ENCODE peak calls at places on chromosomes 12 and 14, in nine cellular contexts. N is A549, M is K562, E is GM23338, B is Panc1, R is HepG2, Q is HCT116, W is GM12878, T is SK-N-SH. J is an unnamed sample.

GRCh38 chr14:29243355-29243754 is 476.8 kb downstream of the FOXG1 start:
- DNase-seq in R (no peak), W (no peak), Q (no peak), B (no peak), T (no peak), N (no peak), M (no peak), E (no peak), J (no peak)

GRCh38 chr12:104374071-104374470 is 70.5 kb downstream of the EID3 start:
- DNase-seq in T (no peak), Q (no peak), W (no peak), N (no peak), E (no peak), M (no peak), B (no peak), R (no peak), J (no peak)

GRCh38 chr14:57732886-57733285 is 133.0 kb downstream of the SLC35F4 start:
- DNase-seq in R (no peak), M (no peak), B (no peak), Q (no peak), N (no peak), W (no peak), T (no peak), E (no peak), J (no peak)

GRCh38 chr12:121872546-121873223 is 14.0 kb upstream of the HPD start:
- DNase-seq in W (no peak), Q (no peak), T (peak; percentile 86), R (no peak), B (no peak), E (no peak), M (peak; percentile 27), N (no peak), J (no peak)

GRCh38 chr14:64768401-64769095 is 64.3 kb downstream of the PLEKHG3 start:
- DNase-seq in Q (no peak), E (peak; percentile 73), N (no peak), W (no peak), R (no peak), M (no peak), T (no peak), B (no peak), J (no peak)

GRCh38 chr14:83838221-83838620 is 1691.7 kb upstream of the FLRT2 start:
- DNase-seq in T (no peak), M (no peak), E (no peak), R (no peak), B (no peak), N (no peak), Q (no peak), W (no peak), J (no peak)

GRCh38 chr14:59028476-59029202 is 159.8 kb upstream of the DAAM1 start:
- DNase-seq in R (peak; percentile 39), N (peak; percentile 37), M (peak; percentile 28), W (peak; percentile 31), T (peak; percentile 69), Q (peak; percentile 68), E (peak; percentile 71), B (peak; percentile 56), J (peak; percentile 38)

GRCh38 chr14:56666716-56667115 is 87.1 kb downstream of the TMEM260 start:
- DNase-seq in W (no peak), R (no peak), N (no peak), M (no peak), Q (no peak), T (no peak), E (no peak), B (no peak), J (no peak)

GRCh38 chr12:82757611-82758010 is 70.9 kb downstream of the TMTC2 start:
- DNase-seq in T (no peak), M (no peak), R (no peak), W (no peak), E (no peak), B (no peak), N (no peak), Q (no peak), J (no peak)

GRCh38 chr12:113019045-113019444 is 37.5 kb upstream of the DTX1 start:
- DNase-seq in R (no peak), E (no peak), M (no peak), W (no peak), Q (no peak), T (no peak), B (no peak), N (no peak), J (no peak)

GRCh38 chr14:50941151-50941550 is 3.1 kb downstream of the PYGL start:
- DNase-seq in Q (no peak), M (no peak), B (no peak), T (no peak), E (no peak), W (no peak), R (no peak), N (no peak), J (no peak)

GRCh38 chr14:64174922-64175782 is 119.0 kb downstream of the ESR2 start:
- DNase-seq in E (no peak), B (no peak), M (no peak), R (no peak), Q (no peak), T (no peak), W (no peak), N (no peak), J (no peak)

GRCh38 chr12:75553398-75553797 is 42.0 kb upstream of the KRR1 start:
- DNase-seq in B (no peak), W (no peak), T (no peak), E (peak; percentile 4), Q (peak; percentile 32), M (no peak), R (no peak), N (no peak), J (no peak)

GRCh38 chr12:122116707-122117535 is 38.4 kb downstream of the MLXIP start:
- DNase-seq in N (no peak), E (no peak), T (no peak), W (no peak), R (no peak), B (no peak), Q (no peak), M (no peak), J (no peak)

GRCh38 chr14:59262717-59263469 is 74.4 kb downstream of the DAAM1 start:
- DNase-seq in B (no peak), W (no peak), M (peak; percentile 8), T (no peak), N (no peak), Q (no peak), E (peak; percentile 47), R (peak; percentile 95), J (no peak)

GRCh38 chr12:85803231-85803630 is 33.0 kb downstream of the RASSF9 start:
- DNase-seq in Q (no peak), R (no peak), E (no peak), W (no peak), T (no peak), M (no peak), B (no peak), N (no peak), J (no peak)
- TF ChIP-seq REST in Q (no peak), R (no peak), E (no peak), W (no peak), T (no peak), M (no peak), B (no peak), N (no peak), J (no peak)

GRCh38 chr12:68154768-68155167 is 4.8 kb downstream of the IFNG start:
- DNase-seq in E (no peak), R (no peak), Q (no peak), B (no peak), N (no peak), T (no peak), M (no peak), W (no peak), J (no peak)
- H3K27ac ChIP-seq in E (no peak overlapping the region), R (no peak overlapping the region), Q (no peak overlapping the region), B (no peak overlapping the region), N (no peak overlapping the region), T (no peak overlapping the region), M (no peak overlapping the region), W (no peak overlapping the region), J (no peak overlapping the region)

GRCh38 chr12:57548488-57548887 is 1.4 kb upstream of the KIF5A start:
- DNase-seq in M (no peak), Q (no peak), B (no peak), E (no peak), N (no peak), T (no peak), W (no peak), R (no peak), J (no peak)

GRCh38 chr12:57549909-57550627 is at the start of gene KIF5A:
- DNase-seq in T (peak; percentile 92), R (no peak), Q (no peak), E (peak; percentile 90), W (no peak), M (peak; percentile 81), B (no peak), N (peak; percentile 69), J (no peak)

GRCh38 chr12:57550628-57551549 is 1.0 kb downstream of the KIF5A start:
- DNase-seq in W (no peak), T (no peak), E (no peak), N (no peak), R (no peak), Q (no peak), M (no peak), B (no peak), J (no peak)

GRCh38 chr12:57547366-57548315 is 649 bp upstream of the DCTN2 start:
- DNase-seq in Q (no peak), W (no peak), T (no peak), N (no peak), M (no peak), R (no peak), B (no peak), E (no peak), J (no peak)

DNA sequence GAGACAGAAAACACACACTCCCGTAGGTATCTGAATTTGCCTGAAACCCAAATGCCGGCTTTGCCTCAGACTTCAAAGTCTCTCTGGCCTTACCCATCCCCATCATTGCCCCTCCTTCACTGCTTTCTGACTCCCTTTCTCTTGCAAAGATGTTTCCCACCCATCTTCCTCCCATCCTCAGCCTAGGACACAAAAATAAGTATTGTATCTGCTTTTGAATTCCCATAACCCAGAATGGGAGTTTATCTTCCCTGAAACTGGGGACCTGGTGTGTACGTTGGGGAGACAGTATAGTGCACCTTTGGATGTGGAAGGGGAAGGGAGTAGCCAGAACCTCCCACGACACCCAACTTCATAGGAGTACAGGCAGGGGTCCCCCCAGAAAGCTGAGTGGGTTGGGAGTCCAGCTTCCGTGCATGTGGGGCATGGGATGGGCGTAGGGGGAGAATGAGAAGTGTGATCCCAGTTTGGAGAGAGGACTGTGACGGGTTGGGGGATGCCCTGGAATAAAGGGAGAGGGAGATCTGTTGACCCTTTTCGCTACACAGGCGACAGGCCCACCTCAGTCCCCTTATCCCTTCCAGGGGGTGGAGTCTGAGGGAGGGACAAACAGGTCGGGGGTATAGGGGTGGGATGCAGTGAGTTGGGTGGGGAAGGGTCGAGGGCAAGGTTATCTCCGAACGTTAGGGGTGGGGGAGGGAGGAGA is 488 bp upstream of the KIF5A start:
- DNase-seq in W (no peak), Q (no peak), N (no peak), M (no peak), B (no peak), R (no peak), E (peak; percentile 42), T (no peak), J (no peak)
- H3K4me3 ChIP-seq in W (peak overlapping the region; percentile 73), Q (peak overlapping the region; percentile 57), N (peak overlapping the region; percentile 43), M (peak overlapping the region; percentile 69), B (peak overlapping the region; percentile 58), R (no peak overlapping the region), E (peak overlapping the region; percentile 99), T (peak overlapping the region; percentile 94), J (no peak overlapping the region)

DNA sequence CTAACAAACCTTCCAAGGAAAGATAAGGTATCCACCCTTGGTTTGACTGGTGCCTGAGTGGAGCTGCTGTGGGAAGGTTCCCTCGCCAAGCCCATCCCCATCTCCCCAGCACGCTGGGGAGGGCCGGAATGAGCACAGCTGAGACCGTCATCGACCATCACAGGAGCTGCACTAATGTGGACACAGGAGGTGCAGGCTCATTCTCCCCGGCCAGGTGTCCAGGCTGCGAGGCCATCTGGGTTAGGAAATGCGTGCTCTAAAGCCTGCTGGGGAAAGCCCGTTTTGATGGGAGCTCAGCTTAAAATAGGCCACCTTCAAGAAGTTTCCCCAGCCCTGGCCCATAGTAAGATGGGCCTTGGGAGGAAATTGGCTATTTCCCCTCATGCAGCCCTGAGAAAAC is 35.2 kb upstream of the FOXN3 start:
- DNase-seq in W (no peak), E (no peak), B (no peak), T (no peak), M (no peak), N (no peak), Q (no peak), R (no peak), J (no peak)
- TF ChIP-seq REST in W (no peak), E (no peak), B (no peak), T (no peak), M (no peak), N (no peak), Q (no peak), R (no peak), J (no peak)

J was measured in HL-60.